ENCODE peak calls at places on chromosomes 2 and 18, in four cellular contexts. D is K562, I is GM12878, X is suprapubic skin. T is an unnamed sample.

GRCh38 chr2:173657996-173658717 is 303.5 kb downstream of the CDCA7 start:
- DNase-seq in D (no peak), X (no peak), I (no peak), T (no peak)

GRCh38 chr2:32806857-32807256 is 139.9 kb upstream of the LTBP1 start:
- DNase-seq in I (no peak), X (no peak), D (no peak), T (no peak)

GRCh38 chr2:227799202-227799601 is 14.4 kb upstream of the CCL20 start:
- DNase-seq in D (no peak), X (no peak), I (no peak), T (no peak)

GRCh38 chr2:155310589-155310988 is 612.1 kb downstream of the KCNJ3 start:
- DNase-seq in I (no peak), X (no peak), D (no peak), T (no peak)

GRCh38 chr2:42378415-42378814 is 17.4 kb upstream of the COX7A2L start:
- DNase-seq in I (no peak), X (no peak), D (no peak), T (no peak)

GRCh38 chr2:151306621-151307020 is 17.2 kb upstream of the NMI start:
- DNase-seq in I (no peak), D (no peak), X (no peak), T (no peak)

GRCh38 chr2:236972491-236973379 is 113.0 kb upstream of the COPS8 start:
- DNase-seq in I (no peak), D (no peak), X (peak; percentile 92), T (no peak)

GRCh38 chr2:37302701-37303252 is 21.9 kb downstream of the PRKD3 start:
- DNase-seq in X (no peak), I (no peak), D (no peak), T (no peak)

GRCh38 chr2:240143801-240144648 is 3.6 kb upstream of the OTOS start:
- DNase-seq in X (no peak), D (peak; percentile 76), I (no peak), T (no peak)

GRCh38 chr2:61134141-61134540 is 27.8 kb upstream of the C2orf74 start:
- DNase-seq in X (no peak), I (no peak), D (no peak), T (no peak)

GRCh38 chr2:44296653-44297052 is 21.4 kb downstream of the SLC3A1 start:
- DNase-seq in I (no peak), D (no peak), X (no peak), T (no peak)

GRCh38 chr2:60998628-60999545 is 18.6 kb upstream of the PEX13 start:
- DNase-seq in X (no peak), D (peak; percentile 20), I (no peak), T (no peak)

GRCh38 chr2:177329035-177329434 is 63.5 kb upstream of the AGPS start:
- DNase-seq in I (no peak), D (no peak), X (no peak), T (no peak)

GRCh38 chr2:8682719-8683667 is 1.1 kb downstream of the ID2 start:
- DNase-seq in X (no peak), I (no peak), D (no peak), T (no peak)

GRCh38 chr18:58292675-58293074 is 248.6 kb downstream of the NEDD4L start:
- DNase-seq in D (no peak), X (no peak), I (no peak), T (no peak)

GRCh38 chr2:134717706-134718094 is 1.1 kb downstream of the TMEM163 start:
- DNase-seq in I (no peak), D (no peak), X (no peak), T (peak; percentile 86)

GRCh38 chr2:152743004-152743403 is 24.6 kb downstream of the ARL6IP6 start:
- DNase-seq in D (peak; percentile 24), I (no peak), X (no peak), T (no peak)

GRCh38 chr2:239703834-239704233 is 303.0 kb upstream of the HDAC4 start:
- DNase-seq in I (no peak), X (no peak), D (no peak), T (no peak)

GRCh38 chr2:66305714-66306113 is 129.2 kb upstream of the MEIS1 start:
- DNase-seq in X (no peak), I (no peak), D (no peak), T (no peak)

GRCh38 chr2:235727891-235728380 is 234.1 kb downstream of the AGAP1 start:
- DNase-seq in I (no peak), D (no peak), X (no peak), T (no peak)

GRCh38 chr2:102604754-102605153 is 14.6 kb upstream of the SLC9A2 start:
- DNase-seq in D (no peak), I (no peak), X (no peak), T (no peak)
- TF ChIP-seq POLR2AphosphoS5 in D (no peak), I (no peak), X (no peak), T (no peak)

DNA sequence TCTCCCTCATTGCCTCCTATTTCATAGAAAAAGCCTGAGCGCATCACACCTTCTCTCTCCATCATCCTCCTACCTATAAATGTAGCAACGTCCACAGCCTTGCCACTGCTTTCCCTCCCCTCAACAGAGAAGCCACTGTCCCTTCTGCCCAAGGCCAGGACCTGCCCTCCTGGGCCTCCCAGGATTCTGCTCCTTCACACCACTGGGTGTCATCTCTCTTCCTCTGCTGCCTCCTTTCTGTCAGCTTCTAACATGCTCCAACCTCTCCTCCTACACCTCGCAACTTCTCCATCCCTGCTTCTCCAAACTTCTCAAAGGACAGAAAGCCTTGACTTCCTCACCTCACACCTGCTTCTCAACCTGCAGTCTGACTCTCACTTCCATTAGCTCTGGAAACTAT is 21.2 kb upstream of the ME2 start:
- DNase-seq in D (no peak), X (no peak), I (no peak), T (no peak)
- TF ChIP-seq CTCF in D (peak; percentile 26), X (no peak), I (peak; percentile 7), T (no peak)

GRCh38 chr18:26488417-26489009 is 59.8 kb downstream of the KCTD1 start:
- DNase-seq in I (no peak), D (no peak), X (no peak), T (no peak)
- TF ChIP-seq POLR2AphosphoS5 in I (no peak), D (no peak), X (no peak), T (no peak)

GRCh38 chr2:10798783-10799182 is 13.8 kb downstream of the PDIA6 start:
- DNase-seq in I (no peak), D (peak; percentile 40), X (no peak), T (no peak)
- TF ChIP-seq CTCF in I (no peak), D (peak; percentile 35), X (no peak), T (no peak)

DNA sequence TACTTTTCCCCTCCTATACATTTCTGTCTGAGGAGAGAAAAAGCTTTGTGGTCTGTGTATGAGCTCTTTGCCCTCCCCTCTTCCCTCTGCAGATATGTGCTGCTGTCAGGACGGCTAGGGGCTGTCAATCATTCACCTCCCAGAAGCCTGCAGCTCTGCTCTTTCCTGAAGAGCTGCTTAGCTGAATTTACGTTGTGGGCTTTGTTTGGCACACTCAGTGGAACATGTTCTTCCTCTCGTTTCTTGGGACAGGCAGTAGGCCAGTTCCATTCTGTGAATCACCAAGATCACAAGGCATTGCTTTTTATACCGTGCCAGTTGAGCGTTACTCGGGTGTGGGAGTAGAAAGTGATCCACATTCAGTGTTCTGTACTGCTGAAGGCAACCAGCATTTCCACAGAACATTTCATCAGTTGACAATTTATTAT is 136.7 kb downstream of the LAMA3 start:
- DNase-seq in D (no peak), I (no peak), X (no peak), T (peak; percentile 93)
- TF ChIP-seq POLR2AphosphoS5 in D (no peak), I (no peak), X (peak; percentile 66), T (peak; percentile 89)

GRCh38 chr2:3585239-3586109 is 9.4 kb upstream of the COLEC11 start:
- DNase-seq in I (no peak), X (no peak), D (peak; percentile 34), T (no peak)
- TF ChIP-seq CTCF in I (no peak), X (no peak), D (no peak), T (no peak)

GRCh38 chr2:106885981-106886915 is at the start of gene ST6GAL2:
- DNase-seq in I (no peak), X (no peak), D (no peak), T (no peak)
- TF ChIP-seq POLR2AphosphoS5 in I (no peak), X (no peak), D (no peak), T (peak; percentile 48)

GRCh38 chr2:136932700-136933099 is 167.4 kb downstream of the THSD7B start:
- DNase-seq in D (no peak), I (no peak), X (no peak), T (no peak)
- TF ChIP-seq CTCF in D (no peak), I (peak; percentile 60), X (no peak), T (peak; percentile 21)

DNA sequence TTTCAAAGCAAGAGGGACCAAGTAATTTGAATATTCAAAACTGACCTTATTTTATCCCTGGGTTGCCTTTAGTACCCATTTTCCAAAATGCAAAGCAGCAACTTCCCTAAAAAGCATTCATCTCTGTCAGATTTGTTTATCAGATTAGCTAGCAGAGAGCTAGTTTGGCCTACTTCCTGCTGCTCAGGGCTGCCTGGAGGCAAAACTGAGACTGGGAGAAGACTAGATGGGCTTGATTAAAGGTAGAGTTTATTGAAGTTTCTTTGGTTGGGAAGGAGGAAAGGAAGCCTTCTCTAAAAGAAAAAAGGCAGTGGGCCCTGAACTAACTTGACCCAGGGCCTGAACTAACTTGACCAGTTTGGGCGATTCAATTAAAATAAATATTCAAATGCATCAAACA is 426.1 kb upstream of the FAM98A start:
- DNase-seq in I (no peak), D (no peak), X (no peak), T (no peak)
- TF ChIP-seq POLR2AphosphoS5 in I (no peak), D (no peak), X (no peak), T (no peak)